ENCODE peak calls at places on chromosome 14, in five cellular contexts. S, C, K, N and D are unnamed samples.

GRCh38 chr14:31203414-31203742 is 4.2 kb downstream of the HECTD1 start:
- DNase-seq in K (no peak), N (no peak), S (no peak), C (no peak), D (no peak)

GRCh38 chr14:27134200-27134599 is 536.4 kb upstream of the NOVA1 start:
- DNase-seq in C (no peak), K (no peak), N (no peak), S (no peak), D (no peak)

GRCh38 chr14:68396411-68396930 is 396.4 kb downstream of the ZFP36L1 start:
- DNase-seq in S (no peak), K (no peak), C (no peak), N (no peak), D (no peak)

GRCh38 chr14:105549481-105549880 is 23.1 kb downstream of the TMEM121 start:
- DNase-seq in K (no peak), C (no peak), S (no peak), N (no peak), D (no peak)

GRCh38 chr14:99990268-99991170 is 74.7 kb upstream of the EVL start:
- DNase-seq in K (no peak), S (peak; percentile 14), C (no peak), N (no peak), D (no peak)

GRCh38 chr14:67650161-67650560 is 24.3 kb downstream of the VTI1B start:
- DNase-seq in C (no peak), S (no peak), N (no peak), K (no peak), D (no peak)

GRCh38 chr14:55446127-55446736 is 5.8 kb upstream of the TBPL2 start:
- DNase-seq in N (peak; percentile 73), K (peak; percentile 59), C (peak; percentile 34), S (peak; percentile 75), D (no peak)

GRCh38 chr14:62138593-62138992 is 376.4 kb downstream of the SNAPC1 start:
- DNase-seq in N (no peak), C (no peak), K (no peak), S (no peak), D (no peak)

GRCh38 chr14:92540472-92541048 is 27.0 kb downstream of the RIN3 start:
- DNase-seq in K (no peak), S (peak; percentile 99), C (no peak), N (no peak), D (peak; percentile 23)

GRCh38 chr14:106343636-106344035 is 817.3 kb downstream of the TMEM121 start:
- DNase-seq in K (no peak), C (no peak), N (no peak), S (no peak), D (no peak)

GRCh38 chr14:95679995-95680735 is 6.1 kb upstream of the TCL1B start:
- DNase-seq in S (no peak), C (no peak), N (peak; percentile 25), K (no peak), D (no peak)

GRCh38 chr14:105430535-105430934 is 10.9 kb downstream of the MTA1 start:
- DNase-seq in K (no peak), S (peak; percentile 77), C (no peak), N (no peak), D (no peak)

GRCh38 chr14:80475074-80475473 is 263.8 kb upstream of the DIO2 start:
- DNase-seq in C (no peak), K (no peak), N (no peak), S (peak; percentile 68), D (no peak)

GRCh38 chr14:83611906-83612305 is 1918.0 kb upstream of the FLRT2 start:
- DNase-seq in N (no peak), K (no peak), S (no peak), C (no peak), D (no peak)

GRCh38 chr14:29601559-29602109 is 326.0 kb downstream of the PRKD1 start:
- DNase-seq in S (peak; percentile 26), C (no peak), N (no peak), K (no peak), D (no peak)

GRCh38 chr14:102485693-102486512 is 23.7 kb downstream of the ANKRD9 start:
- DNase-seq in C (no peak), S (no peak), K (no peak), N (no peak), D (no peak)